ENCODE peak calls at places on chromosomes 6 and 20, in ten cellular contexts. Y is tibial artery, P is pancreas, C is psoas muscle, M is left lung, D is thoracic aorta, F is esophagus muscularis mucosa, N is tibial nerve, Z is H9, J is body of pancreas. A is an unnamed sample.

GRCh38 chr6:99573980-99574617 is 5.6 kb upstream of the CCNC start:
- DNase-seq in Y (no peak), P (no peak), C (no peak), M (no peak), D (no peak), F (no peak), N (no peak), Z (no peak), J (no peak), A (no peak)

GRCh38 chr6:158011478-158011920 is 29.8 kb downstream of the SYNJ2 start:
- DNase-seq in Y (no peak), P (no peak), C (no peak), M (no peak), D (no peak), F (no peak), N (no peak), Z (no peak), J (no peak), A (no peak)

GRCh38 chr20:14632906-14633305 is 295.5 kb upstream of the FLRT3 start:
- DNase-seq in Y (no peak), P (no peak), C (no peak), M (no peak), D (no peak), F (no peak), N (no peak), Z (peak), J (no peak), A (no peak)

GRCh38 chr6:135974416-135974815 is 122.9 kb downstream of the PDE7B start:
- DNase-seq in Y (no peak), P (no peak), C (no peak), M (no peak), D (no peak), F (no peak), N (no peak), Z (no peak), J (no peak), A (no peak)

GRCh38 chr20:45857836-45858250 is 429 bp downstream of the ZSWIM3 start:
- DNase-seq in Y (no peak), P (no peak), C (no peak), M (no peak), D (no peak), F (no peak), N (no peak), Z (peak), J (no peak), A (peak)

GRCh38 chr20:5845686-5846651 is 95.8 kb downstream of the SHLD1 start:
- DNase-seq in Y (no peak), P (no peak), C (no peak), M (no peak), D (no peak), F (no peak), N (no peak), Z (no peak), J (no peak), A (no peak)

GRCh38 chr6:106773956-106774629 is 144.7 kb downstream of the QRSL1 start:
- DNase-seq in Y (peak), P (no peak), C (no peak), M (no peak), D (no peak), F (no peak), N (no peak), Z (no peak), J (no peak), A (no peak)

GRCh38 chr20:51331466-51331865 is 211.1 kb downstream of the NFATC2 start:
- DNase-seq in Y (no peak), P (no peak), C (no peak), M (no peak), D (no peak), F (no peak), N (no peak), Z (no peak), J (no peak), A (no peak)

GRCh38 chr20:58306421-58307261 is 2.9 kb upstream of the RAB22A start:
- DNase-seq in Y (peak), P (no peak), C (no peak), M (peak), D (no peak), F (no peak), N (peak), Z (no peak), J (peak), A (peak)

GRCh38 chr6:17851001-17851719 is 136.3 kb downstream of the KIF13A start:
- DNase-seq in Y (no peak), P (no peak), C (no peak), M (no peak), D (no peak), F (no peak), N (no peak), Z (no peak), J (no peak), A (no peak)

GRCh38 chr6:87261534-87261933 is 60.9 kb upstream of the SMIM8 start:
- DNase-seq in Y (no peak), P (no peak), C (no peak), M (no peak), D (no peak), F (no peak), N (no peak), Z (no peak), J (no peak), A (no peak)

GRCh38 chr6:34839696-34840352 is 47.9 kb downstream of the BLTP3A start:
- DNase-seq in Y (no peak), P (no peak), C (no peak), M (no peak), D (no peak), F (no peak), N (no peak), Z (no peak), J (no peak), A (no peak)

GRCh38 chr20:54107600-54108393 is 37.4 kb upstream of the BCAS1 start:
- DNase-seq in Y (no peak), P (no peak), C (no peak), M (no peak), D (no peak), F (no peak), N (no peak), Z (no peak), J (no peak), A (no peak)

GRCh38 chr6:15453186-15453585 is 207.3 kb downstream of the JARID2 start:
- DNase-seq in Y (no peak), P (no peak), C (no peak), M (no peak), D (no peak), F (no peak), N (no peak), Z (no peak), J (no peak), A (no peak)

GRCh38 chr6:40485300-40485699 is 101.9 kb downstream of the LRFN2 start:
- DNase-seq in Y (no peak), P (no peak), C (no peak), M (no peak), D (no peak), F (no peak), N (no peak), Z (no peak), J (no peak), A (no peak)

GRCh38 chr20:62845818-62846527 is 15.6 kb downstream of the TCFL5 start:
- DNase-seq in Y (no peak), P (no peak), C (no peak), M (no peak), D (no peak), F (no peak), N (no peak), Z (no peak), J (no peak), A (no peak)

GRCh38 chr20:18057994-18058349 is 256 bp upstream of the OVOL2 start:
- DNase-seq in Y (no peak), P (no peak), C (no peak), M (no peak), D (no peak), F (no peak), N (no peak), Z (no peak), J (no peak), A (no peak)
- H3K27ac ChIP-seq in Y (no peak), P (peak), C (no peak), M (peak), D (no peak), F (no peak), N (no peak), Z (no peak), J (peak), A (no peak)

GRCh38 chr6:44571510-44571909 is 184.0 kb downstream of the CDC5L start:
- DNase-seq in Y (no peak), P (no peak), C (no peak), M (no peak), D (no peak), F (no peak), N (no peak), Z (no peak), J (no peak), A (no peak)
- TF ChIP-seq CTCF in Y (no peak), P (no peak), C (no peak), M (no peak), D (no peak), F (no peak), N (no peak), Z (no peak), J (no peak), A (no peak)

GRCh38 chr20:35541118-35541782 is 628 bp upstream of the ERGIC3 start:
- DNase-seq in Y (no peak), P (no peak), C (no peak), M (no peak), D (no peak), F (no peak), N (no peak), Z (no peak), J (no peak), A (no peak)
- H3K27ac ChIP-seq in Y (peak), P (peak), C (peak), M (no peak), D (no peak), F (peak), N (no peak), Z (no peak), J (no peak), A (peak)

DNA sequence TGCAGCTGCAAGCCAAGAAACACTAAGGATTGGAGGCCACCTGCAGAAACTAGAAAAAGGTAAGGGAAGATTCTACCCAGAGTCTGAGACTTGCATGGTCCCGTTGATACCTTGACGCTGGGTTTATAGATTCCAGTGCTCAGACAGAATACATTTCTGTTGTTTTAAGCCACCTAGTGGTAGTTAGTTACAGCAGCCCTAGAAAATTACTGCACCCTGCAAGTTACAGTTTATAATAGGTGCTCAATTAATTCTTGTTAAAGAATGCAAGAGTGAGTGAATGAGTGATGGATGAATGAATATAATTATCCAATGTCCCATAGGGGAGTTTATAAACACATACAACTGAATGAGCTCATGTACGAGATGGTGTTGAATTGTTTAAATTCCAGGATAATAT is 453.1 kb upstream of the SLC35B3 start:
- DNase-seq in Y (no peak), P (no peak), C (no peak), M (no peak), D (no peak), F (no peak), N (no peak), Z (no peak), J (no peak), A (no peak)
- TF ChIP-seq CTCF in Y (no peak), P (no peak), C (peak), M (peak), D (no peak), F (no peak), N (no peak), Z (peak), J (no peak), A (peak)

GRCh38 chr6:71405416-71405815 is 116.8 kb downstream of the OGFRL1 start:
- DNase-seq in Y (no peak), P (no peak), C (no peak), M (no peak), D (no peak), F (no peak), N (no peak), Z (no peak), J (no peak), A (no peak)

GRCh38 chr6:71404145-71404966 is 115.7 kb downstream of the OGFRL1 start:
- DNase-seq in Y (no peak), P (no peak), C (no peak), M (no peak), D (no peak), F (no peak), N (no peak), Z (no peak), J (peak), A (peak)

GRCh38 chr6:71403422-71404134 is 115.0 kb downstream of the OGFRL1 start:
- DNase-seq in Y (no peak), P (no peak), C (no peak), M (no peak), D (no peak), F (no peak), N (no peak), Z (no peak), J (no peak), A (no peak)

GRCh38 chr6:71406871-71407860 is 118.6 kb downstream of the OGFRL1 start:
- DNase-seq in Y (no peak), P (no peak), C (no peak), M (no peak), D (no peak), F (no peak), N (no peak), Z (peak), J (no peak), A (no peak)

DNA sequence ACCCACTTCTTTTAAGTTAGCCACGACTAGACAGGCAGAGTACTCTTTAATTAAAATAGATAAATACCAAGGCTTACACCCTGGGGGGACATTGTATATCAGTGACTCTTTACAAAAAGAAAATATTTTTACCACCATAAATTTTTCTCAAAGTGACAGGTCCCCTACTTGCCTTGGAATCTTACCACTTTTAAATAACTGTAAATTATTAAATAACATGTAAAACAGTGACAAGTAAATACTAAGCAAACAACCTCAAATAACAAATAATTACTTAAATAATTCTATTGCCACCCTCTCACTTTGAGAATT is 116.3 kb downstream of the OGFRL1 start:
- DNase-seq in Y (no peak), P (no peak), C (no peak), M (no peak), D (no peak), F (no peak), N (no peak), Z (no peak), J (no peak), A (no peak)
- H3K27ac ChIP-seq in Y (peak), P (peak), C (peak), M (peak), D (peak), F (peak), N (no peak), Z (no peak), J (peak), A (no peak)

GRCh38 chr6:111804627-111805235 is 68.5 kb downstream of the FYN start:
- DNase-seq in Y (no peak), P (no peak), C (no peak), M (no peak), D (no peak), F (no peak), N (no peak), Z (no peak), J (peak), A (no peak)
- TF ChIP-seq CTCF in Y (no peak), P (no peak), C (no peak), M (no peak), D (no peak), F (no peak), N (no peak), Z (no peak), J (no peak), A (no peak)

GRCh38 chr20:38810926-38811325 is 5.4 kb downstream of the PPP1R16B start:
- DNase-seq in Y (no peak), P (no peak), C (no peak), M (no peak), D (no peak), F (no peak), N (no peak), Z (peak), J (no peak), A (no peak)

GRCh38 chr20:38812915-38813573 is 7.5 kb downstream of the PPP1R16B start:
- DNase-seq in Y (no peak), P (no peak), C (no peak), M (no peak), D (no peak), F (no peak), N (no peak), Z (no peak), J (no peak), A (no peak)

GRCh38 chr20:38809942-38810341 is 4.4 kb downstream of the PPP1R16B start:
- DNase-seq in Y (no peak), P (no peak), C (no peak), M (no peak), D (no peak), F (no peak), N (no peak), Z (peak), J (no peak), A (no peak)

GRCh38 chr20:38811769-38812168 is 6.3 kb downstream of the PPP1R16B start:
- DNase-seq in Y (no peak), P (no peak), C (no peak), M (no peak), D (no peak), F (no peak), N (no peak), Z (no peak), J (no peak), A (no peak)

GRCh38 chr20:38812182-38812581 is 6.7 kb downstream of the PPP1R16B start:
- DNase-seq in Y (no peak), P (no peak), C (no peak), M (no peak), D (no peak), F (no peak), N (no peak), Z (no peak), J (no peak), A (no peak)
- H3K27ac ChIP-seq in Y (no peak), P (no peak), C (no peak), M (no peak), D (no peak), F (no peak), N (no peak), Z (no peak), J (no peak), A (no peak)

GRCh38 chr20:44196278-44196677 is 9.3 kb upstream of the JPH2 start:
- DNase-seq in Y (no peak), P (no peak), C (no peak), M (no peak), D (no peak), F (no peak), N (no peak), Z (no peak), J (no peak), A (peak)
- TF ChIP-seq CTCF in Y (no peak), P (no peak), C (no peak), M (no peak), D (no peak), F (no peak), N (no peak), Z (no peak), J (no peak), A (peak)